ENCODE peak calls at places on chromosome 9, in seven cellular contexts. N, E, I, B, W, O and A are unnamed samples.

GRCh38 chr9:14501366-14501765 is 187.4 kb upstream of the NFIB start:
- DNase-seq in N (no peak), E (no peak), I (no peak), B (no peak), W (no peak), O (no peak), A (no peak)

GRCh38 chr9:83512621-83513020 is 25.6 kb downstream of the FRMD3 start:
- DNase-seq in N (no peak), E (no peak), I (no peak), B (no peak), W (no peak), O (no peak), A (no peak)

GRCh38 chr9:133074111-133074651 is 12.4 kb downstream of the CEL start:
- DNase-seq in N (no peak), E (no peak), I (no peak), B (no peak), W (no peak), O (peak; percentile 39), A (no peak)

GRCh38 chr9:131747352-131747751 is 7.5 kb upstream of the RAPGEF1 start:
- DNase-seq in N (no peak), E (peak; percentile 73), I (no peak), B (no peak), W (peak; percentile 39), O (peak; percentile 76), A (peak; percentile 94)

GRCh38 chr9:123756484-123757106 is 173.3 kb downstream of the DENND1A start:
- DNase-seq in N (no peak), E (no peak), I (no peak), B (no peak), W (no peak), O (no peak), A (no peak)

GRCh38 chr9:33714989-33715388 is 80.4 kb upstream of the PRSS3 start:
- DNase-seq in N (no peak), E (no peak), I (no peak), B (no peak), W (no peak), O (no peak), A (no peak)

GRCh38 chr9:137171149-137172063 is at the start of gene TMEM210:
- DNase-seq in N (no peak), E (no peak), I (no peak), B (no peak), W (no peak), O (no peak), A (no peak)

GRCh38 chr9:80061940-80062339 is 490.2 kb downstream of the TLE4 start:
- DNase-seq in N (peak; percentile 1), E (peak; percentile 69), I (no peak), B (no peak), W (peak; percentile 98), O (peak; percentile 27), A (no peak)

GRCh38 chr9:35972093-35972492 is 14.1 kb upstream of the OR2S2 start:
- DNase-seq in N (no peak), E (no peak), I (no peak), B (no peak), W (no peak), O (peak; percentile 37), A (no peak)

GRCh38 chr9:115864581-115864980 is 289.0 kb upstream of the PAPPA start:
- DNase-seq in N (no peak), E (no peak), I (no peak), B (no peak), W (no peak), O (no peak), A (no peak)

GRCh38 chr9:15438891-15439290 is 16.2 kb downstream of the SNAPC3 start:
- DNase-seq in N (no peak), E (no peak), I (no peak), B (no peak), W (no peak), O (no peak), A (no peak)

GRCh38 chr9:89312154-89312616 is 1.2 kb downstream of the CKS2 start:
- DNase-seq in N (no peak), E (peak; percentile 23), I (no peak), B (no peak), W (peak; percentile 37), O (peak; percentile 21), A (peak; percentile 55)

GRCh38 chr9:717722-718121 is 123.8 kb upstream of the DMRT1 start:
- DNase-seq in N (no peak), E (no peak), I (no peak), B (no peak), W (no peak), O (no peak), A (no peak)

DNA sequence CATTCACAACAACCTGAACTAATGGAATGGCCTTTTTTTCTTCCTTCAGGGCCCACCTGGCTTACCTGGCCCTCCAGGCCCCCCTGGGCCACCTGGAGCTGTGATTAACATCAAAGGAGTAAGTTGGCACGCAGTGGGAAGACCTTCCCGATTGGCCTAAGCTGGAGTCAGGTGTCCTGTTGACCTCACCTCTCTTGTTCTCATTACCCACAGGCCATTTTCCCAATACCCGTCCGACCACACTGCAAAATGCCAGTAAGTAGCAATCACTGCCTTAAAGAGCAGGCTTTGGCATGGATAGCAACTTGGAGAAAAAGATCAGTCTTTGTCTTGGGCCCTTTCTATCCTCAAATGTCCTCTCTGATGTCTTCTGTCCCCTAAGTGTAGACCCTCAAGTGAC is 55.3 kb upstream of the TGFBR1 start:
- DNase-seq in N (no peak), E (no peak), I (no peak), B (no peak), W (no peak), O (no peak), A (no peak)
- TF ChIP-seq CTCF in N (no peak), E (no peak), I (no peak), B (no peak), W (no peak), O (no peak), A (no peak)

GRCh38 chr9:74117731-74118130 is 379.4 kb upstream of the RORB start:
- DNase-seq in N (no peak), E (no peak), I (no peak), B (no peak), W (peak; percentile 4), O (no peak), A (no peak)
- H3K4me3 ChIP-seq in N (no peak overlapping the region), E (no peak overlapping the region), I (no peak overlapping the region), B (no peak overlapping the region), W (no peak overlapping the region), O (no peak overlapping the region), A (no peak overlapping the region)

GRCh38 chr9:134656334-134657034 is 14.9 kb downstream of the COL5A1 start:
- DNase-seq in N (no peak), E (peak; percentile 31), I (no peak), B (no peak), W (no peak), O (no peak), A (no peak)
- TF ChIP-seq CTCF in N (no peak), E (peak; percentile 42), I (no peak), B (no peak), W (peak; percentile 21), O (no peak), A (peak; percentile 80)

GRCh38 chr9:68795411-68795810 is 90.4 kb downstream of the PIP5K1B start:
- DNase-seq in N (no peak), E (no peak), I (no peak), B (no peak), W (no peak), O (no peak), A (no peak)

GRCh38 chr9:68793605-68794343 is 88.7 kb downstream of the PIP5K1B start:
- DNase-seq in N (no peak), E (peak; percentile 3), I (no peak), B (no peak), W (no peak), O (no peak), A (no peak)

GRCh38 chr9:68785965-68786364 is 80.9 kb downstream of the PIP5K1B start:
- DNase-seq in N (no peak), E (no peak), I (no peak), B (no peak), W (no peak), O (no peak), A (no peak)

GRCh38 chr9:68794898-68795297 is 89.9 kb downstream of the PIP5K1B start:
- DNase-seq in N (no peak), E (no peak), I (no peak), B (no peak), W (no peak), O (no peak), A (no peak)

GRCh38 chr9:68791169-68791568 is 86.1 kb downstream of the PIP5K1B start:
- DNase-seq in N (no peak), E (no peak), I (no peak), B (no peak), W (no peak), O (no peak), A (no peak)
- H3K4me3 ChIP-seq in N (no peak overlapping the region), E (no peak overlapping the region), I (no peak overlapping the region), B (no peak overlapping the region), W (no peak overlapping the region), O (no peak overlapping the region), A (no peak overlapping the region)